ENCODE peak calls at places on chromosomes 13 and 19, in four cellular contexts. S is HuH-7, E is NCI-H1930, M is caudate nucleus. R is an unnamed sample.

GRCh38 chr13:36834299-36834698 is 15.3 kb downstream of the RFXAP start:
- DNase-seq in S (no peak), E (no peak), M (no peak), R (no peak)

GRCh38 chr19:47398707-47399106 is 20.6 kb downstream of the MEIS3 start:
- DNase-seq in S (no peak), E (no peak), M (no peak), R (no peak)

GRCh38 chr13:49248433-49249002 is 793 bp downstream of the CDADC1 start:
- DNase-seq in S (no peak), E (no peak), M (no peak), R (no peak)

GRCh38 chr19:33062902-33063301 is 1.8 kb downstream of the RHPN2 start:
- DNase-seq in S (no peak), E (no peak), M (no peak), R (no peak)

GRCh38 chr13:25847145-25847544 is 204.7 kb downstream of the SHISA2 start:
- DNase-seq in S (no peak), E (no peak), M (no peak), R (no peak)

GRCh38 chr13:102856603-102857002 is 10.8 kb downstream of the ERCC5 start:
- DNase-seq in S (no peak), E (no peak), M (no peak), R (no peak)

GRCh38 chr19:54147676-54148075 is 10.1 kb downstream of the CNOT3 start:
- DNase-seq in S (no peak), E (no peak), M (no peak), R (no peak)

GRCh38 chr13:36420437-36420891 is 11.8 kb upstream of the CCNA1 start:
- DNase-seq in S (peak; percentile 66), E (peak; percentile 33), M (peak; percentile 34), R (peak; percentile 24)

GRCh38 chr13:44930907-44931676 is 58.2 kb downstream of the NUFIP1 start:
- DNase-seq in S (no peak), E (no peak), M (no peak), R (peak; percentile 22)

GRCh38 chr13:72390909-72391308 is 336.5 kb downstream of the MZT1 start:
- DNase-seq in S (no peak), E (no peak), M (no peak), R (no peak)

GRCh38 chr19:3383121-3383722 is 16.8 kb downstream of the NFIC start:
- DNase-seq in S (no peak), E (no peak), M (no peak), R (no peak)

GRCh38 chr13:80436571-80437169 is 95.7 kb upstream of the SPRY2 start:
- DNase-seq in S (no peak), E (no peak), M (no peak), R (no peak)

GRCh38 chr19:33905937-33906577 is 109.4 kb downstream of the KCTD15 start:
- DNase-seq in S (no peak), E (no peak), M (no peak), R (no peak)

GRCh38 chr19:34960103-34960805 is 3.8 kb downstream of the ZNF792 start:
- DNase-seq in S (no peak), E (no peak), M (no peak), R (no peak)

GRCh38 chr13:27621116-27621365 is 651 bp upstream of the POLR1D start:
- DNase-seq in S (no peak), E (no peak), M (no peak), R (no peak)

GRCh38 chr19:660793-661426 is 2.1 kb downstream of the RNF126 start:
- DNase-seq in S (peak; percentile 58), E (no peak), M (no peak), R (no peak)

GRCh38 chr19:48445256-48445605 is 552 bp upstream of the GRWD1 start:
- DNase-seq in S (peak; percentile 93), E (no peak), M (peak; percentile 50), R (no peak)

GRCh38 chr13:40164137-40164536 is 502.3 kb downstream of the FOXO1 start:
- DNase-seq in S (no peak), E (no peak), M (no peak), R (no peak)

GRCh38 chr13:49044008-49044407 is 68.3 kb downstream of the FNDC3A start:
- DNase-seq in S (no peak), E (no peak), M (no peak), R (no peak)

GRCh38 chr19:1249990-1250298 is 1.6 kb downstream of the MIDN start:
- DNase-seq in S (no peak), E (no peak), M (no peak), R (no peak)

GRCh38 chr19:5354403-5354802 is 13.8 kb upstream of the PTPRS start:
- DNase-seq in S (no peak), E (no peak), M (no peak), R (no peak)

GRCh38 chr19:1247747-1248453 is 483 bp upstream of the MIDN start:
- DNase-seq in S (no peak), E (no peak), M (no peak), R (no peak)

R was measured in NCI-H2107.